ENCODE peak calls at places on chromosomes 2 and 18, in six cellular contexts. U, P, Z, H, V and G are unnamed samples.

GRCh38 chr2:47307066-47307465 is 95.9 kb upstream of the MSH2 start:
- DNase-seq in H (no peak), P (no peak), Z (peak), U (no peak), V (no peak), G (no peak)

GRCh38 chr2:156797832-156798231 is 361.7 kb downstream of the GPD2 start:
- DNase-seq in H (no peak), Z (no peak), U (no peak), P (no peak), V (no peak), G (no peak)

GRCh38 chr2:226799976-226800940 is 638 bp upstream of the IRS1 start:
- DNase-seq in U (peak), H (peak), Z (peak), V (peak), P (peak), G (peak)

GRCh38 chr2:23385351-23385747 is 370 bp downstream of the KLHL29 start:
- DNase-seq in V (peak), P (peak), H (peak), Z (peak), U (no peak), G (peak)

GRCh38 chr2:229591611-229592010 is 122.7 kb downstream of the DNER start:
- DNase-seq in U (no peak), Z (no peak), V (no peak), H (no peak), P (no peak), G (no peak)

GRCh38 chr2:64390586-64390985 is 63.4 kb upstream of the LGALSL start:
- DNase-seq in H (no peak), P (no peak), Z (no peak), U (no peak), V (no peak), G (no peak)

GRCh38 chr2:114039681-114040080 is 149.8 kb downstream of the ACTR3 start:
- DNase-seq in U (no peak), V (no peak), Z (no peak), H (no peak), P (no peak), G (no peak)

GRCh38 chr18:52343138-52343537 is 3.1 kb downstream of the DCC start:
- DNase-seq in H (no peak), P (no peak), V (no peak), Z (peak), U (no peak), G (no peak)

GRCh38 chr2:7427293-7428060 is 510.3 kb downstream of the RNF144A start:
- DNase-seq in V (no peak), Z (peak), P (no peak), U (peak), H (no peak), G (no peak)

GRCh38 chr2:81213598-81213997 is 909.0 kb upstream of the LRRTM1 start:
- DNase-seq in H (no peak), U (no peak), P (no peak), Z (no peak), V (no peak), G (no peak)

GRCh38 chr2:191478754-191479679 is 198.9 kb upstream of the NABP1 start:
- DNase-seq in P (no peak), V (peak), H (peak), Z (peak), U (no peak), G (peak)

GRCh38 chr2:42622943-42623676 is 54.7 kb downstream of the MTA3 start:
- DNase-seq in P (no peak), U (no peak), Z (no peak), V (no peak), H (no peak), G (no peak)

GRCh38 chr18:23994361-23994902 is 20.1 kb upstream of the TTC39C start:
- DNase-seq in U (peak), P (peak), V (peak), H (peak), Z (peak), G (no peak)

GRCh38 chr2:1748741-1749488 is 4.6 kb upstream of the PXDN start:
- DNase-seq in H (no peak), P (peak), Z (no peak), V (no peak), U (no peak), G (no peak)

GRCh38 chr2:25567406-25567805 is 106.0 kb downstream of the DTNB start:
- DNase-seq in Z (peak), P (no peak), V (no peak), U (peak), H (no peak), G (no peak)

GRCh38 chr2:211455225-211455841 is 898.9 kb downstream of the CPS1 start:
- DNase-seq in P (no peak), V (no peak), H (peak), Z (peak), U (peak), G (no peak)

GRCh38 chr2:222743263-222743865 is 71.9 kb downstream of the MOGAT1 start:
- DNase-seq in Z (no peak), P (no peak), H (no peak), V (peak), U (no peak), G (no peak)

GRCh38 chr18:77271720-77272481 is 22.3 kb downstream of the GALR1 start:
- DNase-seq in P (no peak), U (no peak), V (no peak), H (no peak), Z (no peak), G (no peak)

GRCh38 chr18:24364177-24364576 is 33.4 kb downstream of the OSBPL1A start:
- DNase-seq in H (no peak), P (no peak), Z (no peak), V (no peak), U (no peak), G (no peak)

GRCh38 chr18:41197967-41198366 is 757.1 kb upstream of the PIK3C3 start:
- DNase-seq in P (no peak), Z (no peak), V (no peak), U (no peak), H (no peak), G (no peak)

GRCh38 chr2:165634855-165635254 is 159.2 kb downstream of the GALNT3 start:
- DNase-seq in V (no peak), U (no peak), P (no peak), Z (peak), H (peak), G (peak)

GRCh38 chr2:129056309-129056958 is 737.8 kb upstream of the HS6ST1 start:
- DNase-seq in U (no peak), H (no peak), Z (no peak), P (no peak), V (no peak), G (no peak)

GRCh38 chr18:77059294-77059916 is 73.2 kb downstream of the MBP start:
- DNase-seq in Z (peak), V (peak), P (no peak), H (no peak), U (peak), G (no peak)

GRCh38 chr2:181738074-181738473 is 57.8 kb upstream of the NEUROD1 start:
- DNase-seq in H (no peak), P (no peak), Z (no peak), V (no peak), U (peak), G (no peak)

GRCh38 chr2:105038383-105039061 is 653 bp downstream of the MRPS9 start:
- DNase-seq in U (peak), Z (peak), V (no peak), P (no peak), H (peak), G (no peak)

GRCh38 chr2:105711394-105711793 is 33.3 kb upstream of the NCK2 start:
- DNase-seq in U (no peak), V (no peak), Z (no peak), P (no peak), H (no peak), G (no peak)

GRCh38 chr2:58845011-58845410 is 603.9 kb upstream of the FANCL start:
- DNase-seq in V (no peak), U (no peak), P (no peak), H (no peak), Z (no peak), G (no peak)

GRCh38 chr2:8515390-8515761 is 166.5 kb upstream of the ID2 start:
- DNase-seq in P (no peak), H (no peak), Z (no peak), U (peak), V (no peak), G (no peak)

GRCh38 chr2:186780701-186781316 is 68.2 kb downstream of the ZSWIM2 start:
- DNase-seq in H (no peak), Z (peak), V (no peak), P (no peak), U (no peak), G (no peak)

GRCh38 chr2:112048887-112049286 is 6.2 kb upstream of the TMEM87B start:
- DNase-seq in P (no peak), V (no peak), U (peak), Z (peak), H (peak), G (no peak)

GRCh38 chr2:8803658-8804379 is 33.6 kb downstream of the KIDINS220 start:
- DNase-seq in V (no peak), U (peak), Z (peak), P (no peak), H (peak), G (no peak)

GRCh38 chr2:21728133-21728532 is 604.4 kb downstream of the TDRD15 start:
- DNase-seq in P (no peak), Z (no peak), U (no peak), H (no peak), V (no peak), G (no peak)

GRCh38 chr18:76461148-76461547 is 33.9 kb downstream of the ZNF516 start:
- DNase-seq in P (no peak), H (no peak), V (no peak), U (no peak), Z (no peak), G (no peak)

GRCh38 chr18:62201870-62202269 is 14.8 kb downstream of the RELCH start:
- DNase-seq in Z (no peak), V (no peak), U (no peak), H (no peak), P (no peak), G (no peak)
- H3K27ac ChIP-seq in Z (no peak), V (no peak), U (no peak), H (no peak), P (no peak), G (no peak)

DNA sequence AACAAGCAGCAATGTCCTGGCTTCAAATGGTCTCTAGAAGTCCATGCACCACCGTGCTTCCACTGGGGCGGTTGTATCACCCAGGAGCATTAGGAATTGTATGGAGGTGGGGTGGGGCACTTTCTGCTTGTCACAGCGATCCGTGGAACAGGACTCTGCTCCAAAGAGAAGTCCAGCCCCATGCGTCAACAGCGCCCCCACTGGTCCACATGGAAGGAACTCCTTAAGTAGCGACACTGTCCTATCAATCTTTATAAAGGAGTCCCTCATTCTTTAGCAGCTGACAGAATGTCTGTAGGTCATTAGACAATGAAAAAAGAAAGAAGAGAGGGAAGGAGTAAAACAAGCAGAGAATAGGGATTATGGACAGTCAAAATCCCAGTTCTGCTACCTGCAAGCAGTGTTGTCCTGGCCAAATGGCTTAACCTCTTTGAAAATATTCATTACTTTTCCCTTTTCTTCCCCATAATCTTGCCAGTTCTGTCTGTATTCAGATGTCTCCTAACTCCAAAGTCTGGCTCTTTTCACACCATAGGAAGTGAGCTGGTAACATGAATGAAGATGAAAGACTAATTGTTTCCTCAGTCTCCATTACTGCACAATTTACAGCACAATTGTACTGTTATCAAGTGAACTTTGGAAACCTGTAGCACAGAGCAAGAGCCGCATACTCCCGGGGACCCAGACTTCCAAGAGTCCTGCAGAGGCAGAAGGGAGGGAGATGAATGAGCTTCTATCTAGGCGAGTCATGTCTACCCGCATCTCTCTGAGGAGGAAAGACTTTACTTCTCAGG is 9.9 kb downstream of the NFE2L2 start:
- DNase-seq in V (no peak), P (no peak), U (no peak), Z (no peak), H (peak), G (no peak)
- H3K27ac ChIP-seq in V (no peak), P (no peak), U (peak), Z (no peak), H (no peak), G (peak)

GRCh38 chr2:200750323-200750910 is 61.3 kb upstream of the BZW1 start:
- DNase-seq in P (no peak), V (no peak), Z (no peak), U (no peak), H (no peak), G (no peak)

GRCh38 chr2:200746301-200746700 is 65.4 kb upstream of the BZW1 start:
- DNase-seq in U (no peak), H (no peak), P (no peak), Z (no peak), V (no peak), G (no peak)

GRCh38 chr2:200749631-200750322 is 61.9 kb upstream of the BZW1 start:
- DNase-seq in Z (no peak), H (no peak), V (no peak), P (no peak), U (no peak), G (no peak)

GRCh38 chr2:200747668-200748618 is 63.8 kb upstream of the BZW1 start:
- DNase-seq in H (peak), P (no peak), Z (peak), V (no peak), U (no peak), G (no peak)

GRCh38 chr2:200748779-200749178 is 62.9 kb upstream of the BZW1 start:
- DNase-seq in P (no peak), Z (no peak), V (no peak), U (no peak), H (no peak), G (no peak)
- H3K27ac ChIP-seq in P (no peak), Z (peak), V (peak), U (no peak), H (no peak), G (no peak)

DNA sequence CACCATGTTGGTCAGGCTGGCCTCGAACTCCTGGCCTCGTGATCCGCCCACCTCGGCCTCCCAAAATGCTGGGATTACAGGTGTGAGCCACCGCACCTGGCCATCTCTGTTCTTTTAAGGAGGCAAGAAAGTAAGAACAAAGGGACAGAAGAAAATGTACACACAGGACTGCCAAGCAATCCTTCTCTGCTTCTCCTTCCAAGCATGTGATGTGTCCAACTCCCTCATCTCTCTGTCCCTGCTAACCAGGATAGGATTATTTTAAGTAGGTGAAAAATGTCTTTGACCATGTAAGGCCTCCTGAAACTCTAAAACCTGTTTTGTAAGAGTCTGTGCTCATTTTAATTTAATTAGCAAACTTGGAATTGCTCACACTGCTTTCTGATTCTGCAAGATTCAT is 89.3 kb upstream of the ATL2 start:
- DNase-seq in U (no peak), V (no peak), Z (no peak), P (no peak), H (no peak), G (no peak)
- H3K27ac ChIP-seq in U (no peak), V (peak), Z (no peak), P (no peak), H (no peak), G (no peak)

GRCh38 chr18:58671941-58672565 is 788 bp downstream of the MALT1 start:
- DNase-seq in U (no peak), P (no peak), H (no peak), V (no peak), Z (peak), G (peak)

GRCh38 chr18:58676270-58676669 is 5.0 kb downstream of the MALT1 start:
- DNase-seq in V (no peak), P (no peak), U (no peak), H (no peak), Z (no peak), G (no peak)

GRCh38 chr18:58671122-58671940 is at the start of gene MALT1:
- DNase-seq in Z (peak), P (peak), U (peak), H (peak), V (peak), G (peak)

GRCh38 chr18:58674159-58674558 is 2.9 kb downstream of the MALT1 start:
- DNase-seq in V (no peak), U (no peak), H (no peak), P (no peak), Z (no peak), G (no peak)

GRCh38 chr18:58674863-58675472 is 3.7 kb downstream of the MALT1 start:
- DNase-seq in Z (peak), V (no peak), U (no peak), H (no peak), P (no peak), G (no peak)
- H3K27ac ChIP-seq in Z (no peak), V (no peak), U (no peak), H (no peak), P (no peak), G (no peak)

GRCh38 chr2:44137872-44138551 is 30.7 kb upstream of the PPM1B start:
- DNase-seq in P (no peak), Z (no peak), U (no peak), H (no peak), V (no peak), G (no peak)
- H3K27ac ChIP-seq in P (no peak), Z (no peak), U (no peak), H (no peak), V (no peak), G (no peak)

GRCh38 chr2:219252900-219253752 is at the start of gene TUBA4B:
- DNase-seq in V (no peak), U (peak), Z (no peak), P (peak), H (peak), G (no peak)

GRCh38 chr2:219252570-219252899 is 508 bp upstream of the TUBA4B start:
- DNase-seq in U (no peak), Z (no peak), P (no peak), H (no peak), V (no peak), G (no peak)

GRCh38 chr2:219252084-219252483 is 959 bp upstream of the TUBA4B start:
- DNase-seq in H (peak), P (no peak), Z (no peak), V (no peak), U (peak), G (no peak)

GRCh38 chr2:219254590-219255219 is 987 bp upstream of the TUBA4A start:
- DNase-seq in P (no peak), U (peak), Z (no peak), H (no peak), V (no peak), G (no peak)

GRCh38 chr2:219253753-219254589 is at the start of gene TUBA4A:
- DNase-seq in U (peak), P (peak), Z (peak), H (peak), V (peak), G (peak)
- H3K27ac ChIP-seq in U (peak), P (peak), Z (peak), H (peak), V (peak), G (peak)

DNA sequence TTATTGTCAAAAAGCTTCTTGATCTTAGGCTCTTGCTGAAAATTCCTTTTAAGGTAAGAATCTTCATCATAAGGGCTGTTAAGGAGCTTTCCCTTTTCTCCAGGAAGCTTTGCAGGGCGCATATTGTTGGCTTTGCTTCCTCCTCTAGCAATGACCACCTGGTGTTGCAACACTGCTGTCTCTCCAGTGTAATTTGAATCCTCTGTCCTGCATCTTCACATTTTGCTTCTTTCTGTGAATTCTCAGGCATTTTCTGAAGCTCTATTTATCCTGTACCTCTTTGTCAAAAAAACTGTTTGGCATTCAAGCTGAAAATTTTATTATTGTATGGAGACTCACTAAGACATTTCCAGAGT is 533.1 kb upstream of the CHAC2 start:
- DNase-seq in U (no peak), H (no peak), P (no peak), Z (peak), V (no peak), G (no peak)
- H3K27ac ChIP-seq in U (no peak), H (peak), P (no peak), Z (no peak), V (no peak), G (no peak)

DNA sequence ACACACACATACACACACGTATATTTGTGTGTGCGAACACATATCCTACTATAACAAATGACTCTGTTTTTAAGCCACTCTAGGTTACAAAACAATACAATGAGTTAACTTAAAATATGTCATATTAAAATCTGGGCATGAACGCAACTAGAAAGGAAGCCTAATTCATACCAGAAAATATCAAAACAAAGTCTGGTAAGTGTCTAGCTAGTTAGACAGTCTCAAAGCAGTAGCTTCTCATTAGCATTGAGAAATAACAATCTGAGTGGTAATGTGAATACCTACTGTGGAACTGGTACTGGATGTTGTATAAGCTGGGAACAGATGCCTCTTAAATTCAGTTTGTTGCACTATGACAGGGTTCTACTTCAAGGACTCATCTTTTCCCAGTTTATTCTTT is 32.5 kb upstream of the WIPF1 start:
- DNase-seq in U (no peak), Z (no peak), P (no peak), V (no peak), H (no peak), G (no peak)
- H3K27ac ChIP-seq in U (peak), Z (no peak), P (no peak), V (peak), H (no peak), G (no peak)